ENCODE peak calls at places on chromosomes 4 and X, in four cellular contexts. U, B, A and X are unnamed samples.

GRCh38 chr4:119025916-119026661 is 109.5 kb upstream of the MYOZ2 start:
- DNase-seq in U (peak; percentile 18), A (no peak), B (no peak), X (no peak)

GRCh38 chrX:44019911-44020310 is 46.7 kb upstream of the NDP start:
- DNase-seq in B (no peak), U (no peak), A (no peak), X (no peak)

GRCh38 chr4:92359481-92359880 is 55.7 kb downstream of the GRID2 start:
- DNase-seq in B (no peak), U (no peak), A (no peak), X (peak; percentile 0)

GRCh38 chr4:39559641-39560040 is 32.4 kb upstream of the UGDH start:
- DNase-seq in U (no peak), A (no peak), B (no peak), X (no peak)

GRCh38 chr4:166498541-166498940 is 625.5 kb downstream of the TLL1 start:
- DNase-seq in B (no peak), A (no peak), U (no peak), X (no peak)

GRCh38 chrX:140091276-140091886 is 126.1 kb upstream of the CXorf66 start:
- DNase-seq in B (no peak), U (no peak), A (no peak), X (no peak)

GRCh38 chrX:9578083-9578779 is 113.4 kb downstream of the TBL1X start:
- DNase-seq in B (no peak), U (no peak), A (no peak), X (no peak)

GRCh38 chrX:40952855-40953254 is 132.4 kb upstream of the USP9X start:
- DNase-seq in U (no peak), A (no peak), B (peak; percentile 26), X (no peak)

GRCh38 chr4:109947457-109947856 is 34.8 kb downstream of the EGF start:
- DNase-seq in U (no peak), B (no peak), A (no peak), X (no peak)

GRCh38 chr4:135316266-135316779 is 1114.7 kb upstream of the PABPC4L start:
- DNase-seq in U (no peak), B (no peak), A (no peak), X (no peak)

GRCh38 chr4:121957266-121957665 is 5.4 kb upstream of the TRPC3 start:
- DNase-seq in A (no peak), U (no peak), B (no peak), X (no peak)

GRCh38 chr4:5839751-5840674 is 52.9 kb downstream of the CRMP1 start:
- DNase-seq in B (no peak), A (no peak), U (no peak), X (no peak)

GRCh38 chr4:153610623-153611376 is 73.3 kb upstream of the TLR2 start:
- DNase-seq in U (no peak), B (no peak), A (no peak), X (no peak)

GRCh38 chr4:153612878-153613277 is 71.2 kb upstream of the TLR2 start:
- DNase-seq in U (no peak), B (no peak), A (no peak), X (no peak)

GRCh38 chr4:153616005-153616555 is 68.0 kb upstream of the TLR2 start:
- DNase-seq in A (no peak), B (no peak), U (no peak), X (no peak)

DNA sequence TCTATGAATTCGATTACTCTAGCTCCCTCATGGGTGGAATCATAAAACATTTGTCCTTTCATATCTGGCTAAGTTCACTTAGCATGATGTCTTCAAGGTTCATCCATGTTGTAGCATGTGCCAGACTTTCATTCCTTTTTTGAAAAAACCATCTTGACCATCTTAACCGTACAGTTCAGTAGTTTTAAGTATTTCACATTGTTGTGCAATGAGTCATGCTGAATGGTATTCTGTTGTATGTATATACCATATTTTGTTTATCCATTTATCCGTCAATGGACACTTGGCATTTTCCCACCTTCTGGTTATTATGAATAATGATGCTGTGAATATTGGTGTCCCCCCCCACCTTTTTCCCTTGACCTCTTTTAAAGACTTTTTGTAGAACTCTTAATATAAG is 72.4 kb upstream of the TLR2 start:
- DNase-seq in A (no peak), B (no peak), U (no peak), X (no peak)
- H3K36me3 ChIP-seq in A (no peaks in the 10 kb centered on the region), B (peaks cover 56% of the 10 kb centered on the region), U (no peaks in the 10 kb centered on the region), X (peaks cover 22% of the 10 kb centered on the region)

DNA sequence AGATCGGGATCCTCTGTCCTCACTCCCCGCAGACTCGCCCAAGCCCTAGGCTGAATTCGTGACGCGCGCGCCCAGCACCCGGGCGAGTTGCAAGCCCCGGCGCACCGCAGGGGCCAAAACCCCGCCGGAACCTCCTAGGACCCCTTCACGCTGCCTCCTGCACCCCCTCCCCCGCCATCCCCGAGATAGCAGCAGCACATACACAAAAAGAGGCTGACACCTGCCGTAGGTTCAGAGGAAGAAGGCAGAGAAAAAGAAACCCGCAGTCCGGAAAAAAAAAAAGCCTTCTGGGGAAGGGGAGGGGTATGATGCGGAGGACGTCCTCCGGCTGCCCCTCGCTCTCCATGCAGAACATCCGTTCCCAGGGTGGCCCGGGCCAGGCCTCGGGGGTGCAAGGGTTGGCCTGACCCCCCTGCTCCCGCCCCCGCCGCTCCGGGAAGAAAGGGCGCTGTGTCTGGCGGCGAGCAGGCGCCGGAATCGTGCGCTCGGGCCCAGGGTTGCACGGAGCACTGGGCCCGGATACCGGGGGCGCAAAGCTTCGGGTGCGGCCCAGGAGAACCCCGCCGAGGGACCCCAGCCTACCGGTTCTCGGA is 2.5 kb downstream of the NLGN4X start:
- DNase-seq in A (no peak), U (no peak), B (no peak), X (no peak)
- TF ChIP-seq ZNF274 in A (no peak), U (no peak), B (no peak), X (no peak)

GRCh38 chr4:2649604-2650114 is 106.5 kb downstream of the TNIP2 start:
- DNase-seq in U (no peak), A (no peak), B (no peak), X (no peak)

GRCh38 chr4:2651546-2651945 is 104.6 kb downstream of the TNIP2 start:
- DNase-seq in B (no peak), A (no peak), U (no peak), X (no peak)

GRCh38 chr4:2650276-2650675 is 105.9 kb downstream of the TNIP2 start:
- DNase-seq in A (no peak), U (no peak), B (no peak), X (no peak)

GRCh38 chr4:2651998-2652397 is 104.1 kb downstream of the TNIP2 start:
- DNase-seq in A (no peak), U (no peak), B (no peak), X (no peak)

DNA sequence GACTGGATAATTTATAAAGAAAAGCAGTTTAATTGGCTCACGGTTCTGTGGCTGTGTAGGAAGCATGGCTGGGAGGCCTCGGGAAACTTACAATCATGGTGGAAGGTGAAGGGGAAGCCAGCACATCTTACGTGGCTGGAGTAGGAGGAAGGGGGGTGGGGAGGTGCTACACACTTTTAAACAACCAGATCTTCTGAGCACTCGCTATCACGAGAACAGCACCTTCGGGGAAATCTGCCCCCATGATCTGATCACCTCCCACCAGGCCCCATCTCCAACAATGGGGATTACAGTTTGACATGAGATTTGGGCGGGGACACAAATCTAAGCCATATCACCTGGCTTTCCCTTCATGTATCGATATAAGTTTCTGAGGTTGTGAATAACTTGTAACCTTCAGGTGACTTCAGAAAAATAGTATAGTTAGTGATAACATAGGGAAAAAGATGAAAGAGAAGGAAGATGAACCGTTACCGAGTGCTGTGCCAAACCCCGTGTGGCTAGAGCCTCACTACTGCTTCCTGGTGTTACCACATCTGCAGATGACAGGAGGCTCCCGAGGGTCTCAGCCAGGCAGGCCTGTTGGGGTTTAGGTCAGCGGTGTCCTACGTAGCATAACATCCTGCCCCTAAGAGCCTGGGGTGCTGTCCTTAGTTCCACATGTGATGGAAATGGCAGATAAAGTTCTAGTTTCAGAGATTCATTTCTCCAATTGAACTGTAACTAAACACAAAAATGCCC is 103.6 kb downstream of the TNIP2 start:
- DNase-seq in U (no peak), B (no peak), A (no peak), X (no peak)
- H3K36me3 ChIP-seq in U (peaks cover 5% of the 10 kb centered on the region), B (peaks cover 24% of the 10 kb centered on the region), A (peaks cover 12% of the 10 kb centered on the region), X (peaks cover 62% of the 10 kb centered on the region)

GRCh38 chrX:26100421-26100920 is 37.7 kb upstream of the MAGEB18 start:
- DNase-seq in B (no peak), A (no peak), U (no peak), X (no peak)
- TF ChIP-seq ZNF274 in B (no peak), A (no peak), U (no peak), X (no peak)

GRCh38 chr4:113750734-113751133 is 10.8 kb downstream of the CAMK2D start:
- DNase-seq in A (no peak), U (no peak), B (no peak), X (no peak)
- H3K36me3 ChIP-seq in A (no peaks in the 10 kb centered on the region), U (no peaks in the 10 kb centered on the region), B (peaks cover 11% of the 10 kb centered on the region), X (peaks cover 3% of the 10 kb centered on the region)

GRCh38 chrX:1106478-1107210 is 105.8 kb downstream of the CRLF2 start:
- DNase-seq in U (no peak), B (no peak), A (no peak), X (no peak)

GRCh38 chrX:1108451-1109445 is 103.7 kb downstream of the CRLF2 start:
- DNase-seq in B (no peak), A (no peak), U (no peak), X (peak; percentile 85)

GRCh38 chrX:1112321-1112720 is 100.1 kb downstream of the CRLF2 start:
- DNase-seq in B (no peak), U (no peak), A (no peak), X (no peak)

GRCh38 chrX:1111543-1112300 is 100.7 kb downstream of the CRLF2 start:
- DNase-seq in B (no peak), U (no peak), A (peak; percentile 70), X (peak; percentile 91)

DNA sequence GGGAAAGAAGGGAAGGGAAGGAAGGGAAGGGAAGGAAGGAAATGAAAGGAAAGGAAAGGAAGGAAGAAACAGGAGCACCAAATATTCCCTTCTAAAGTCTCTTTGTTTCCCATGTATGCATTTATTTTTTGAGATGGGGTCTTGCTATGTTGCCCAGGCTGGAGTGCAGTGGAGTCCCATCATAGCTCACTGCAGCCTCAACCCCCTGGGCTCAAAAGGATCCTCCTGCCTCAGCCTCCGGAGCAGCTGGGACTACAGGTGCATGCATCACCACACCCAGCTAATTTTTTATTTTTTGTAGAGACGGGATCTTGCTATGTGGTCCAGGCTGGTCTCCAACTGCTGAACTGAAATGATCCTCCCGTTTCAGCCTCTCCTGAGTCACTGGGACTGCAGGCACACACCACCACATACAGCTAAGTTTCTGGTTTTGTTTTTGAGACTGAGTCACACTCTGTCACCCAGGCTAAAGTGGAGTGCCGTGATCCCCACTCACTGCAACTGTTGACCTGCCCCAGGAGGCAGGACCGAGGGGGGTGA is 102.8 kb downstream of the CRLF2 start:
- DNase-seq in U (no peak), A (no peak), B (no peak), X (no peak)
- TF ChIP-seq ZNF274 in U (no peak), A (no peak), B (no peak), X (no peak)

GRCh38 chr4:521636-522330 is 22.8 kb downstream of the PIGG start:
- DNase-seq in U (no peak), B (no peak), A (no peak), X (no peak)
- H3K36me3 ChIP-seq in U (peaks cover 3% of the 10 kb centered on the region), B (peaks cover 16% of the 10 kb centered on the region), A (peaks cover 25% of the 10 kb centered on the region), X (peaks cover 92% of the 10 kb centered on the region)

GRCh38 chr4:57355066-57355465 is 244.9 kb upstream of the IGFBP7 start:
- DNase-seq in B (no peak), A (no peak), U (no peak), X (no peak)
- TF ChIP-seq ZNF274 in B (no peak), A (no peak), U (no peak), X (no peak)

DNA sequence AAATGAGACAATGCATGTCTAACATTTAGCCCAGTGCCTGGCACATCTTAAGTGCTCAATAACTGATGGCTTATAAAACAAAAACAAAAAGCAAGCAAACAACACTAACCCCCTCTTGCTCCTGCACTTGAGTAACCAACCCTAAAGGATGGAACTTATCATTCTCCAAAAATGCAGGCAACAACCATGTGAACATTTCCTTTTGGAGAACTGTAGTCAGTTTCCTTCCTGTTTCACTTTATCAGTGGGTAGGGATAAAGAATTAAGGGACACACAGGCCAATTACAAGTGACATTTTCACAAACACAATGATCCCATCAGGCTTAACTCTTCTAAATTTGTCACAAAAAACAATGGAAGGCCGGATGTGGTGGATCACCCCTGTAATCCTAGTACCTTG is 30.4 kb downstream of the RPS3A start:
- DNase-seq in B (no peak), U (no peak), A (no peak), X (no peak)
- H3K36me3 ChIP-seq in B (no peaks in the 10 kb centered on the region), U (peaks cover 5% of the 10 kb centered on the region), A (peaks cover 7% of the 10 kb centered on the region), X (peaks cover 36% of the 10 kb centered on the region)